ENCODE peak calls at places on chromosomes 11 and 22, in four cellular contexts. I, B, L and O are unnamed samples.

GRCh38 chr11:83558281-83558680 is 272.1 kb upstream of the CCDC90B start:
- DNase-seq in I (no peak), B (no peak), L (no peak), O (no peak)

GRCh38 chr22:30875481-30876215 is 92.9 kb downstream of the MORC2 start:
- DNase-seq in I (peak), B (no peak), L (no peak), O (no peak)

GRCh38 chr11:2766166-2766565 is 66.4 kb upstream of the KCNQ1OT1 start:
- DNase-seq in I (no peak), B (no peak), L (no peak), O (no peak)

GRCh38 chr11:16091862-16092261 is 264.5 kb downstream of the SOX6 start:
- DNase-seq in I (no peak), B (no peak), L (no peak), O (no peak)

GRCh38 chr22:41933411-41934177 is 7.0 kb upstream of the TNFRSF13C start:
- DNase-seq in I (no peak), B (no peak), L (no peak), O (no peak)

GRCh38 chr22:23071163-23072034 is 1.1 kb downstream of the GNAZ start:
- DNase-seq in I (peak), B (no peak), L (no peak), O (no peak)

GRCh38 chr22:49449811-49450386 is 377.8 kb downstream of the BRD1 start:
- DNase-seq in I (no peak), B (no peak), L (no peak), O (no peak)

GRCh38 chr11:119493712-119494111 is 70.7 kb upstream of the THY1 start:
- DNase-seq in I (no peak), B (no peak), L (no peak), O (peak)

GRCh38 chr11:91489989-91490388 is 734.6 kb upstream of the FAT3 start:
- DNase-seq in I (no peak), B (no peak), L (no peak), O (no peak)

GRCh38 chr11:91497847-91498246 is 726.8 kb upstream of the FAT3 start:
- DNase-seq in I (no peak), B (no peak), L (no peak), O (no peak)

GRCh38 chr11:91495837-91496236 is 728.8 kb upstream of the FAT3 start:
- DNase-seq in I (no peak), B (no peak), L (no peak), O (no peak)
- TF ChIP-seq CTCF in I (no peak), B (no peak), L (no peak), O (no peak)

DNA sequence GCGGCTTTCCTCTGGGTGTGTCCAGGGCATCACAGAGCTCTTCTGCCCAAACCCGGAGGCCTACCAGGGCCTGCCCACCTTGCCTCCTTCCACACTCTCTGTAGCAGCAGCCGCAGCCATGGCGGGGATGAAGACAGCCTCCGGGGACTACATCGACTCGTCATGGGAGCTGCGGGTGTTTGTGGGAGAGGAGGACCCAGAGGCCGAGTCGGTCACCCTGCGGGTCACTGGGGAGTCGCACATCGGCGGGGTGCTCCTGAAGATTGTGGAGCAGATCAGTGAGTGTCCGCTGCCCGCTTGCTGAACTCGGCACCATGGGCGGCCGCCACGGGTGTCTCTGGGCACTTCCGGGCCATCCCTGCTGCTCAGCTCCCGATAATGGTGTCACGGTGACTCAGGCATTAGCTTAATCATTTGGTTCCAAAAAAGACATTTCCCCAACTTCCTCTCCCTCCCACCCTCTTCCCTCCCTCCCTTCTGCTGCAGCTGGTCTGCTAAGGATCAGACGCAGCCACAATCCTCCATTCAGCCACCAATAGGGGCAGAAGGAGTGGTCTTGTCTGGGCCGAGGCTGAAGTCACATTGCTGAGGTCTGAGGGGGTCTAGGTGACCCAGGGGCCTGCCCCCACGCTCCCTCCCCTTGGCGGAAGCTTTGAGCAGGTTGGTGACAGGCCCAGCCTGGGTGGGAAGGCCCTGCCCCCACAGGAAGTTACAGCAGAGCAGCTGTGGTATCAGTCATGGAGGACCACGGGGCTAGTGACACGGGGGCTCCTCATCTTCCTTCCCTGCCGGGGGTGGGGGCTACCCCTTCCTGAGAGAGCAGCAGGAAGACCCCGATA is 945 bp downstream of the FERMT3 start:
- DNase-seq in I (peak), B (peak), L (peak), O (no peak)
- TF ChIP-seq CTCF in I (no peak), B (no peak), L (no peak), O (no peak)

GRCh38 chr11:72238492-72239295 is 5.3 kb downstream of the PHOX2A start:
- DNase-seq in I (peak), B (no peak), L (no peak), O (no peak)
- TF ChIP-seq CTCF in I (no peak), B (no peak), L (peak), O (no peak)

GRCh38 chr11:117361432-117361831 is 33.8 kb downstream of the CEP164 start:
- DNase-seq in I (no peak), B (no peak), L (no peak), O (no peak)

GRCh38 chr11:117354550-117354949 is 26.9 kb downstream of the CEP164 start:
- DNase-seq in I (no peak), B (no peak), L (no peak), O (no peak)

GRCh38 chr11:117356126-117356761 is 28.6 kb downstream of the CEP164 start:
- DNase-seq in I (no peak), B (no peak), L (no peak), O (no peak)
- TF ChIP-seq CTCF in I (no peak), B (no peak), L (no peak), O (no peak)

GRCh38 chr11:113874920-113875413 is 405 bp downstream of the USP28 start:
- DNase-seq in I (no peak), B (peak), L (no peak), O (no peak)
- TF ChIP-seq CTCF in I (peak), B (no peak), L (no peak), O (peak)

DNA sequence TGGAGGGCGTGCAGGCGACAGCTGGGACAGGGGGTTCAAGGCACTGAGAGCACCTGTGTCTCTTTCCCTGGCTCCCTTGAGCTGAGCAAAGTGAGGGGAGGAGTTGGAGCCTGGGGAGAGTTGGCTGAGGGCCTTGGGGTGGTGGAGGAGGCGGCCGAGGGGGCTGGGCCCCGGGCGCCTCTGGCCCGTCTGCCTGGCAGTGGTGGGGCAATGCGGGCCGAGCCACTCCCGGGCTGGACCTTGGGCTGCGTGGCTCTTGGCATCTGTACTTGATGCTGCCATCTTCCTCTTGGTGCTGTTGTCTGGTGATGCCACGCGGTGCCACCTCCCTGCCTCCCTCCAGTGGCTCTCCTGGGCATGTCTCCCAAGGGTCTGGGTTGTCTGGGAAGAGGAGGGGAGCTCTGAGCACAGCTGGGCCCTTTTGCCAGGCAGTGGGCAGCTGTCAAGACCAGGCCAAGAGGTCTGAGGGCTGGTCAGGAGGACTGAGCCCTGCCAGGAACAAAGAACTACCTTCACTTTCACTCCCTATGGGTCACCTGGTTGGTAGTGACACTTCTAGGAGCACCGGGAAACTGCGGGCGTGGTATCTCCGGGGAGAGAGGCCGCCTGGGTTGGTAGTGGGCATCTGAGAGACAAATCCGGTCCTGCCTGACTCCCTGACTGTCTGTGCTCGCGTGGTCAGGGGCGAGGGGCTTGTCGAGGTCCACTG is 1.3 kb downstream of the GRIK4 start:
- DNase-seq in I (peak), B (no peak), L (no peak), O (no peak)
- TF ChIP-seq CTCF in I (no peak), B (no peak), L (no peak), O (no peak)

GRCh38 chr11:45655831-45656230 is 9.6 kb downstream of the CHST1 start:
- DNase-seq in I (no peak), B (no peak), L (no peak), O (no peak)
- TF ChIP-seq CTCF in I (no peak), B (no peak), L (no peak), O (no peak)

DNA sequence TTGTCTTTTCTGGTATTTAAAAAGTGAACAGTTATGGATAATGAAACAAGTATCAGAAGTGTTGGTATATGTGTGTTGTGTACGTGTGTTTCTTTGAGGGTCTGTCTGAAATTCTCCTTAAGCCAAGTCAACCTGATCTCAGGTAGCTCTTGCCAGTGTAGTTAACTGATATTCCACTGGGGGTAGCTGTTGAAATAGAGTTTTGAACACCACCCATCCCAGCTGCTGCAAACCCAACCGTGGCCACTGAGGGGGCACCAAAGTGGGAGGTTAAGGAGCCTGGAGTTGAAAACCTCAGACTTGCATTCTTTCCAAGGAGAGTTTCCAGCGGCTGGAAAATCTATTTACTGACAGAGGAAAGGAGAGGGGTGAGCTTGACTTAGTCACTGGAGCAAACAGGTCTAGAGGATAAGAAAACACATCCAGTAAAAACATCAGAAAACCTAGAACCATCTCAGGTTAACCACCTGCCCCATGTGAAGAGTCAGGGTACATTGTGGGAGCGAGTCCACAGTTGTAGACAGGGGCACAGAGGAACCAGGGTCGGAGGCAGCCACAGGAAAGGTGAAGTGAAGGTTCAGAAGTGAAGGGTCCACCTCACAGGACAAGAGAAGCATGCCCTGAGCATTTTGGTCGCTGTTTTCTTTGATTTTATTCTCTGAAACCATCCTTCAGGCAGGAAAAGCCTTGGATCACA is 8.8 kb upstream of the CUL5 start:
- DNase-seq in I (no peak), B (peak), L (no peak), O (peak)
- TF ChIP-seq CTCF in I (peak), B (peak), L (peak), O (peak)

GRCh38 chr22:19164425-19164824 is 14.1 kb downstream of the SLC25A1 start:
- DNase-seq in I (no peak), B (no peak), L (no peak), O (no peak)

GRCh38 chr22:19168088-19168890 is 10.2 kb downstream of the SLC25A1 start:
- DNase-seq in I (no peak), B (no peak), L (no peak), O (no peak)

GRCh38 chr22:19169002-19169946 is 9.3 kb downstream of the SLC25A1 start:
- DNase-seq in I (no peak), B (no peak), L (no peak), O (no peak)

GRCh38 chr22:19167106-19167869 is 11.2 kb downstream of the SLC25A1 start:
- DNase-seq in I (no peak), B (no peak), L (no peak), O (no peak)

DNA sequence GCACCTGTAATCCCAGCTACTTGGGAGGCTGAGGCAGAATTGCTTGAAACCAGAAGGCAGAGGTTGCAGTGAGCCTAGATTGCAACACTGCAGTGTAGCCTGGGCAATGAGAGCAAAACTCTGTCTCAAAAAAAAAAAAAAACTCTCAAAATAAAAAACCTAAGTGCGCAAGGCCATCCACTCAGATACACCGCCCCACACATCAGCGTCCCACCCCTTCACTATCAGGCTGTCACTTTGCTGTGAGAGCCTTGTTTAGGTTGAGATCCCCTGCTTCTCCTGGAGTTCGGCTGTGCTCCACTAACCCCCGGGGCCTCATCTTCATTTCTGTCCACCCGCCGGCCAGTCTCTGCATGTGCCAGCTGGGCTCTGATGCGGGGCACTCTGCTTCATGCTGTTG is 12.1 kb downstream of the SLC25A1 start:
- DNase-seq in I (no peak), B (no peak), L (no peak), O (no peak)
- TF ChIP-seq CTCF in I (no peak), B (no peak), L (no peak), O (no peak)

DNA sequence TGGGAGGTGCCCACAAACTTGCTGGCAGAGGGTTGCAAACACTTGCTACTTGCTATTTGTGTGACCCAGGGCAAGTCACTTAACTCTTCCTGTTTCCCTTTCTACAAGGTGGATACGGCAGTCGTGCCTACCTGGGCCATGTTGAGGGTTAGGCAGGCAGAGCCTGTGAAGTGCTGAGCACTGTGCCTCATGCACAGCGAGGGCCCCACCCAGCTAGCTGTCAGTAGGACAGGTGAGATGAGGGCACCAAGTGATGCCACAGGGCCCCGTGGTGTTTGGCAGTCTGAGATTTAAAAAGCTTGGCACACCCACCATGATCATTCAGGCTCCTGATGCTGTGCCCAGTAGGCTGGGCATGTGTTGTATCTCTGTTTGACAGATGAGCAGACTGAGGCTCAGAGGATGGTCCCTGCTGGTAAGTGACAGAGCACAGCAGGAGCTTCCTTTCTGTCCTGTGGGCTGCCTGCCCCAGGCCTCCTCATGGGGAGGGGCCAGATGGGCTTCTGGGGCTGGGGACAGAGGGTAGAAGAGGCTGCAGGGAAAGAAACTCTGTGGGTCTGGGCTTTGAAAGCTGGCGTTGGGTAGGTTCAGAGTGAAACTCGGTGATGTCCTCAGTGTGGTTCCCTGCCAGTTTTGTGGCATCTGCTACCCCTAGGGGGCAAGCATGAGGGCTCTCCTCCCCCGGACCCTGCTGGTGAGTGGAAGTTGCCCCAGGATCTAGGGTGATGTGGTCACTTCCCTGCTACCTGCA is 59.3 kb downstream of the TSPAN18 start:
- DNase-seq in I (no peak), B (no peak), L (no peak), O (no peak)
- TF ChIP-seq CTCF in I (no peak), B (no peak), L (no peak), O (peak)